ENCODE peak calls at places on chromosomes 11 and 22, in eight cellular contexts. K is ureter; E is activated gamma-delta T cell; N is stimulated activated CD8-positive, alpha-beta memory T cell treated with anti-CD3 and anti-CD28 coated beads, Interleukin-2, amount 100 ng/mL, for 1 hour; S is BE2C; C is Calu3; L is GM20000; M is iPS-NIHi11. A is an unnamed sample.

GRCh38 chr11:66609951-66610617 is 6.3 kb upstream of the RBM14 start:
- DNase-seq in K (no peak), L (no peak), C (no peak), N (no peak), E (no peak), S (no peak), M (no peak), A (no peak)

GRCh38 chr11:6523253-6523652 is 26.2 kb downstream of the DNHD1 start:
- DNase-seq in K (no peak), C (no peak), N (no peak), M (no peak), E (no peak), S (no peak), L (no peak), A (no peak)

GRCh38 chr22:49616356-49617231 is 211.1 kb downstream of the BRD1 start:
- DNase-seq in L (no peak), M (no peak), C (no peak), N (no peak), S (no peak), K (no peak), E (no peak), A (no peak)

GRCh38 chr11:100009728-100010127 is 677.4 kb upstream of the ARHGAP42 start:
- DNase-seq in E (no peak), C (no peak), L (no peak), N (no peak), S (no peak), M (no peak), K (no peak), A (no peak)

GRCh38 chr11:35618497-35619029 is 303 bp downstream of the FJX1 start:
- DNase-seq in N (no peak), L (peak; percentile 79), M (peak; percentile 54), C (peak; percentile 64), S (no peak), E (no peak), K (no peak), A (no peak)

GRCh38 chr11:86383314-86383713 is 8.6 kb downstream of the CCDC81 start:
- DNase-seq in N (no peak), L (no peak), E (no peak), K (no peak), C (no peak), M (no peak), S (no peak), A (no peak)

GRCh38 chr11:2928605-2929510 is at the start of gene PHLDA2:
- DNase-seq in L (peak; percentile 81), M (peak; percentile 83), N (no peak), K (no peak), C (peak; percentile 81), S (no peak), E (no peak), A (no peak)

GRCh38 chr11:10623797-10624761 is 55.6 kb upstream of the LYVE1 start:
- DNase-seq in K (no peak), C (peak; percentile 49), E (no peak), N (no peak), L (peak; percentile 60), S (peak; percentile 45), M (peak; percentile 74), A (no peak)

GRCh38 chr11:65432133-65432650 is 9.6 kb downstream of the NEAT1 start:
- DNase-seq in C (no peak), K (no peak), M (no peak), E (no peak), S (no peak), L (no peak), N (no peak), A (no peak)

GRCh38 chr11:128713595-128713994 is 19.7 kb downstream of the FLI1 start:
- DNase-seq in M (no peak), N (no peak), E (no peak), K (no peak), S (no peak), C (no peak), L (no peak), A (no peak)

GRCh38 chr22:28247667-28248363 is 328.8 kb upstream of the PITPNB start:
- DNase-seq in C (no peak), L (no peak), M (peak; percentile 27), N (no peak), S (no peak), E (no peak), K (no peak), A (no peak)

GRCh38 chr11:46330154-46330886 is 16.9 kb upstream of the DGKZ start:
- DNase-seq in L (no peak), C (no peak), E (no peak), K (no peak), N (no peak), M (no peak), S (no peak), A (no peak)

GRCh38 chr22:25942989-25943411 is 201.0 kb downstream of the MYO18B start:
- DNase-seq in E (no peak), L (no peak), S (peak; percentile 83), M (peak; percentile 38), N (no peak), K (no peak), C (no peak), A (no peak)

GRCh38 chr11:56990702-56991101 is 2.0 kb downstream of the OR5AK2 start:
- DNase-seq in S (no peak), L (no peak), M (no peak), C (no peak), E (no peak), N (no peak), K (no peak), A (no peak)

GRCh38 chr11:6124245-6124644 is 16.8 kb downstream of the OR56B4 start:
- DNase-seq in C (no peak), N (no peak), K (no peak), S (no peak), E (no peak), M (no peak), L (no peak), A (no peak)

GRCh38 chr11:37657645-37658044 is 1059.6 kb upstream of the RAG2 start:
- DNase-seq in M (no peak), L (no peak), K (no peak), E (no peak), N (no peak), C (no peak), S (no peak), A (no peak)

GRCh38 chr11:90134420-90135003 is at the start of gene NAALAD2:
- DNase-seq in E (no peak), C (peak; percentile 18), L (peak; percentile 12), M (peak; percentile 66), N (no peak), S (peak; percentile 90), K (peak; percentile 44), A (no peak)

GRCh38 chr11:47586043-47586442 is 435 bp upstream of the FAM180B start:
- DNase-seq in N (no peak), C (no peak), S (no peak), E (no peak), K (no peak), M (no peak), L (no peak), A (no peak)

GRCh38 chr11:10898003-10898762 is 40.3 kb upstream of the ZBED5 start:
- DNase-seq in M (no peak), C (no peak), N (no peak), L (no peak), E (no peak), K (no peak), S (no peak), A (no peak)

GRCh38 chr11:56968524-56968923 is 20.2 kb upstream of the OR5AK2 start:
- DNase-seq in S (no peak), M (no peak), C (no peak), E (no peak), K (no peak), N (no peak), L (no peak), A (no peak)

GRCh38 chr11:122285444-122285843 is 169.4 kb upstream of the BLID start:
- DNase-seq in M (no peak), E (no peak), C (no peak), K (no peak), L (no peak), N (no peak), S (no peak), A (no peak)

GRCh38 chr11:13767461-13767860 is 99.0 kb downstream of the FAR1 start:
- DNase-seq in C (no peak), N (no peak), S (no peak), E (no peak), K (no peak), M (no peak), L (no peak), A (no peak)

GRCh38 chr11:6638437-6638836 is 17.2 kb downstream of the DCHS1 start:
- DNase-seq in C (no peak), E (no peak), S (no peak), M (no peak), N (no peak), K (no peak), L (no peak), A (no peak)

GRCh38 chr11:3892156-3892555 is 36.7 kb downstream of the STIM1 start:
- DNase-seq in M (no peak), N (no peak), C (no peak), E (no peak), L (no peak), K (no peak), S (no peak), A (no peak)

GRCh38 chr22:25747245-25747944 is 5.4 kb downstream of the MYO18B start:
- DNase-seq in L (no peak), E (no peak), N (no peak), K (peak; percentile 71), S (peak; percentile 85), C (peak; percentile 93), M (no peak), A (no peak)

GRCh38 chr11:1226226-1226961 is 3.5 kb downstream of the MUC5B start:
- DNase-seq in M (peak; percentile 71), N (no peak), L (peak; percentile 64), E (no peak), S (peak; percentile 3), K (no peak), C (no peak), A (no peak)

A was measured in central memory CD8-positive, alpha-beta T cell.